ENCODE peak calls at places on chromosome 12, in five cellular contexts. A, K, V, D and B are unnamed samples.

GRCh38 chr12:28063355-28063885 is 90.9 kb upstream of the PTHLH start:
- DNase-seq in A (no peak), K (no peak), V (no peak), D (peak), B (no peak)

GRCh38 chr12:82857911-82858533 is 171.3 kb downstream of the TMTC2 start:
- DNase-seq in A (no peak), K (no peak), V (no peak), D (peak), B (no peak)

GRCh38 chr12:81075539-81075938 is 2.3 kb upstream of the ACSS3 start:
- DNase-seq in A (no peak), K (no peak), V (no peak), D (no peak), B (no peak)

GRCh38 chr12:109910969-109911348 is 10.9 kb downstream of the TCHP start:
- DNase-seq in A (peak), K (no peak), V (no peak), D (no peak), B (no peak)

GRCh38 chr12:78085562-78086182 is 255.0 kb downstream of the NAV3 start:
- DNase-seq in A (no peak), K (no peak), V (peak), D (no peak), B (no peak)

GRCh38 chr12:99450231-99450630 is 197.3 kb upstream of the GARIN6 start:
- DNase-seq in A (no peak), K (no peak), V (no peak), D (no peak), B (no peak)

GRCh38 chr12:13024151-13024946 is 19.8 kb upstream of the FAM234B start:
- DNase-seq in A (no peak), K (no peak), V (no peak), D (peak), B (no peak)

GRCh38 chr12:12720052-12720451 is 2.9 kb downstream of the CDKN1B start:
- DNase-seq in A (no peak), K (no peak), V (no peak), D (peak), B (no peak)

GRCh38 chr12:1738480-1738879 is 47.6 kb downstream of the ADIPOR2 start:
- DNase-seq in A (no peak), K (no peak), V (no peak), D (peak), B (no peak)

GRCh38 chr12:129184066-129184695 is 330.9 kb downstream of the GLT1D1 start:
- DNase-seq in A (no peak), K (no peak), V (no peak), D (no peak), B (no peak)

GRCh38 chr12:126908765-126909142 is 1358.2 kb upstream of the TMEM132C start:
- DNase-seq in A (no peak), K (no peak), V (no peak), D (no peak), B (no peak)

GRCh38 chr12:116827432-116827831 is 53.8 kb downstream of the HRK start:
- DNase-seq in A (no peak), K (no peak), V (no peak), D (no peak), B (no peak)
- TF ChIP-seq CTCF in A (no peak), K (no peak), V (no peak), D (no peak), B (no peak)

DNA sequence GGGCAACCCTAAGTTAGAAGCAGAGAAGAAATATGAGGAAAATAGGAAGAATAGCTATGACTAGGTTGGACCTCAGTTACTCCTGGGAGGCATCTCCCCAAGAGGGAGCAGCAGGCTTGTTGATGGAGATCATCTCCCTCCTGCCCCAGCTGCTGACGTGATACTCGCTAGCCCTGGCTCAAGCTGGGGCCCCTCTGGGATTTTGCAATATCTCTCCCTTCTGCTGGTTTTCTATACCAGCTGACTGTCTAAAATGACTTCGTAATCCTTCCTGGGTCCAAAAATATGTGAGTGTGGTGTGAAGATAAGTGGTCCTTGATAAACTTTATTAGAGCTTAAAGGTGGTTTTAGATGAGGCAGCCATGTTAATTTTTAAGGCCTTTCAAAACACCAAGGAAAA is 4.5 kb upstream of the HECTD4 start:
- DNase-seq in A (no peak), K (no peak), V (peak), D (no peak), B (no peak)
- TF ChIP-seq CTCF in A (no peak), K (no peak), V (no peak), D (no peak), B (no peak)

GRCh38 chr12:124720019-124720686 is 143.5 kb downstream of the SCARB1 start:
- DNase-seq in A (no peak), K (no peak), V (no peak), D (peak), B (no peak)
- TF ChIP-seq CTCF in A (no peak), K (peak), V (no peak), D (peak), B (no peak)

GRCh38 chr12:119363490-119363889 is 29.0 kb downstream of the CCDC60 start:
- DNase-seq in A (no peak), K (no peak), V (no peak), D (no peak), B (no peak)
- TF ChIP-seq CTCF in A (no peak), K (no peak), V (no peak), D (no peak), B (no peak)

GRCh38 chr12:56208014-56208413 is 13.7 kb downstream of the RNF41 start:
- DNase-seq in A (no peak), K (no peak), V (no peak), D (no peak), B (peak)

GRCh38 chr12:56206373-56207166 is 15.2 kb downstream of the RNF41 start:
- DNase-seq in A (no peak), K (no peak), V (no peak), D (peak), B (peak)

GRCh38 chr12:56202838-56203237 is 13.6 kb upstream of the SMARCC2 start:
- DNase-seq in A (no peak), K (no peak), V (no peak), D (no peak), B (no peak)

GRCh38 chr12:56204275-56204674 is 15.0 kb upstream of the SMARCC2 start:
- DNase-seq in A (no peak), K (no peak), V (no peak), D (no peak), B (no peak)

GRCh38 chr12:56205445-56205844 is 16.2 kb upstream of the SMARCC2 start:
- DNase-seq in A (no peak), K (no peak), V (no peak), D (peak), B (no peak)
- TF ChIP-seq CTCF in A (no peak), K (no peak), V (no peak), D (no peak), B (no peak)

GRCh38 chr12:108008163-108008562 is 120.9 kb upstream of the WSCD2 start:
- DNase-seq in A (no peak), K (no peak), V (no peak), D (no peak), B (no peak)

GRCh38 chr12:108004368-108004767 is 124.7 kb upstream of the WSCD2 start:
- DNase-seq in A (no peak), K (no peak), V (no peak), D (no peak), B (no peak)

GRCh38 chr12:108009442-108009841 is 119.6 kb upstream of the WSCD2 start:
- DNase-seq in A (no peak), K (no peak), V (no peak), D (no peak), B (no peak)
- TF ChIP-seq CTCF in A (no peak), K (no peak), V (no peak), D (no peak), B (no peak)

GRCh38 chr12:116273813-116274551 is 3.5 kb downstream of the MED13L start:
- DNase-seq in A (no peak), K (no peak), V (no peak), D (no peak), B (no peak)
- TF ChIP-seq CTCF in A (no peak), K (no peak), V (no peak), D (no peak), B (peak)

DNA sequence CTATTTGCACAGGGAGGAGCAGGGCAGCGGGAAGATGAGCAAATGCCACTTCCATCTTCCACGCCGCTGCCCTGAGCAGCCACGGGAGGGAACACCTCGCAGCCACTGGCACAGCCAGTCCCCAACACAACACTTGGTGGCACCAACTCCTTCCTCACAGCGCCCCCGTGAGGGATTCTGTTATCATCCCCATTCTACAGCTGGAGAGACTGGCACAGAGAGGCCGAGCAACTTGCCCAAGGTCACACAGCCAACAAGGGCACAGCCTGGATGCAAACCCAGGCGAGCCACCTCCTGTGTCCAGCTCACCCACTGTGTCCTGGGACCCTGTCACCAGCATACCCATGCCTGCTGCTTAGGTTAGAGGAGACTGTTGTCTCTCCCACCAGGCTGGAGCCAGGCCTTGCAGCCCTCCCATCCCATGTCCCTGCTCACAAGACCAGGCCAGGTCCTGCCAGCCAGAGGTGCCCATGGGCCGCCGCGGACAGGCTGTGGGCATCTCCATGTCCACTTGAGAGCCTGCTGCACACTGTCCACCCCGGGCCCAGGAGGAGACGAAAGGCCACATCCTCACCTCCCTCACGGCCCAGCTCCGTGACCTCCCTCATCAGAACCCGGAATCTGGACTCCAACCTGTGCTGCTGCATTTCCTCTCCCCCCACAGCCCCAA is 57.0 kb downstream of the NCOR2 start:
- DNase-seq in A (no peak), K (no peak), V (no peak), D (no peak), B (no peak)
- TF ChIP-seq CTCF in A (no peak), K (no peak), V (no peak), D (no peak), B (peak)

GRCh38 chr12:104670439-104671406 is 214.0 kb downstream of the CHST11 start:
- DNase-seq in A (no peak), K (peak), V (no peak), D (no peak), B (no peak)
- TF ChIP-seq CTCF in A (no peak), K (no peak), V (no peak), D (no peak), B (no peak)